ENCODE peak calls at places on chromosomes 6 and 20, in four cellular contexts. C is IMR-90, S is breast epithelium, Q is heart right ventricle. K is an unnamed sample.

GRCh38 chr6:153104220-153104619 is 26.9 kb downstream of the RGS17 start:
- DNase-seq in C (no peak), S (no peak), Q (no peak), K (no peak)

GRCh38 chr6:15493437-15494168 is 169.2 kb downstream of the DTNBP1 start:
- DNase-seq in C (peak), S (no peak), Q (no peak), K (no peak)

GRCh38 chr20:24720957-24721356 is 228.1 kb upstream of the CST7 start:
- DNase-seq in C (no peak), S (no peak), Q (no peak), K (no peak)

GRCh38 chr6:3194535-3195376 is 32.7 kb downstream of the TUBB2B start:
- DNase-seq in C (peak), S (no peak), Q (no peak), K (no peak)

GRCh38 chr6:40347571-40348011 is 239.6 kb downstream of the LRFN2 start:
- DNase-seq in C (no peak), S (no peak), Q (no peak), K (no peak)

GRCh38 chr20:41359541-41360011 is 7.0 kb downstream of the EMILIN3 start:
- DNase-seq in C (no peak), S (no peak), Q (no peak), K (no peak)

GRCh38 chr20:2658414-2659354 is 5.3 kb downstream of the IDH3B start:
- DNase-seq in C (no peak), S (no peak), Q (no peak), K (no peak)

GRCh38 chr6:132749111-132749510 is 8.6 kb downstream of the VNN2 start:
- DNase-seq in C (peak), S (no peak), Q (no peak), K (no peak)

GRCh38 chr6:112482373-112482772 is 135.2 kb downstream of the RFPL4B start:
- DNase-seq in C (no peak), S (no peak), Q (no peak), K (no peak)

GRCh38 chr6:37516076-37516919 is 16.6 kb upstream of the CCDC167 start:
- DNase-seq in C (no peak), S (peak), Q (peak), K (peak)

GRCh38 chr6:29589423-29590048 is 4.6 kb downstream of the OR2H2 start:
- DNase-seq in C (peak), S (no peak), Q (no peak), K (no peak)

GRCh38 chr20:22106308-22106938 is 401.0 kb downstream of the PAX1 start:
- DNase-seq in C (no peak), S (no peak), Q (no peak), K (no peak)

GRCh38 chr20:51871943-51872342 is 69.6 kb upstream of the SALL4 start:
- DNase-seq in C (no peak), S (no peak), Q (no peak), K (peak)

GRCh38 chr20:34689486-34689885 is 12.6 kb upstream of the PIGU start:
- DNase-seq in C (no peak), S (no peak), Q (no peak), K (no peak)

GRCh38 chr6:55825402-55826051 is 49.9 kb downstream of the BMP5 start:
- DNase-seq in C (peak), S (no peak), Q (no peak), K (no peak)

GRCh38 chr6:145875496-145876244 is 61.1 kb upstream of the FBXO30 start:
- DNase-seq in C (no peak), S (no peak), Q (no peak), K (no peak)

GRCh38 chr6:52983159-52983848 is 11.8 kb downstream of the GSTA4 start:
- DNase-seq in C (no peak), S (no peak), Q (no peak), K (no peak)

GRCh38 chr6:31712296-31712695 is 2.9 kb upstream of the LY6G6D start:
- DNase-seq in C (no peak), S (no peak), Q (peak), K (no peak)

GRCh38 chr6:119566546-119567263 is 217.1 kb upstream of the MAN1A1 start:
- DNase-seq in C (no peak), S (no peak), Q (no peak), K (no peak)

GRCh38 chr6:6703720-6704422 is 115.4 kb downstream of the LY86 start:
- DNase-seq in C (no peak), S (no peak), Q (no peak), K (no peak)

GRCh38 chr20:38222231-38222922 is 38.2 kb downstream of the KIAA1755 start:
- DNase-seq in C (peak), S (no peak), Q (peak), K (no peak)

GRCh38 chr6:119614138-119614537 is 264.6 kb upstream of the MAN1A1 start:
- DNase-seq in C (no peak), S (no peak), Q (no peak), K (no peak)

GRCh38 chr6:53032853-53033252 is 32.4 kb upstream of the FBXO9 start:
- DNase-seq in C (peak), S (no peak), Q (no peak), K (no peak)

GRCh38 chr20:2365666-2366065 is 15.0 kb upstream of the TGM6 start:
- DNase-seq in C (no peak), S (no peak), Q (no peak), K (no peak)

DNA sequence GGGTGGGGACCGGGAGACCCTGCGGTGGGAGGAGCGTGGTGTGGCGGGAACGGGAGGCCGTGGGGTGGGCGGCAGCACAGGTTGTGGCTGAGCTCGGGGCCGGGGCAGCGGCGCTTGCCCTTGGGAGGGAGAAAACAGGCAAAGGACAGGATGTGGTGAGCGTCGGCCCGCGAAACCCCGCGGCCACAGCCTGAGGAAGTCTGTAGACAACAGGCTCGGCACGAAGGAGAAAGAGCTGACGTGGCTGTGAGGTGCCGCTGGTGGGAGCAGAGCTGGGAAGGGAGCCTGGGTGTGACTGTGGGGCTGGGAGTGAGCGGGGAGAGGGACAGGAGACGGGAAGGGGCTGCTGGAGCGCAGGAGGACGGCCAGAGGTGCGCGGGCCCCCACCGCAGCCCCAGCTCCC is 202.9 kb downstream of the DLL1 start:
- DNase-seq in C (no peak), S (peak), Q (no peak), K (no peak)
- H3K27ac ChIP-seq in C (no peak), S (no peak), Q (no peak), K (no peak)

DNA sequence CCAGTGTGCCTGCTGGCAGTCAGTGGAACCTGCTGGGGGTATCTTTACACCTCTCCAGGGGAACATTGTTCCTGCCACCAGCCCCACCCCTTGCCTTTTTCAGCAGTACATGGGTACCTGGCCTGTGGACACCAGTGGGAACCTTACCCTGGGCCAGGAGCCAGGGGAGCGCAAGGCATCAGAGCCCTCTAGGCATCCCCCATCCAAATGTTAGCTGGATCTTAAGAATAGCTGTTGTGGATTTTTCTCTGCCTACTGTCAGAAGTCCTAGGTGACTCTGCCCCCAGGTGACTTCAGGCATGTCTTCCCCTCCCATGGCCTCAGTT is 38.8 kb upstream of the ID1 start:
- DNase-seq in C (no peak), S (no peak), Q (no peak), K (no peak)
- H3K27ac ChIP-seq in C (no peak), S (peak), Q (no peak), K (peak)

GRCh38 chr20:4008026-4008413 is 7.3 kb downstream of the RNF24 start:
- DNase-seq in C (no peak), S (no peak), Q (no peak), K (no peak)
- H3K27ac ChIP-seq in C (no peak), S (no peak), Q (no peak), K (no peak)

GRCh38 chr6:159128978-159129377 is 40.2 kb upstream of the FNDC1 start:
- DNase-seq in C (no peak), S (no peak), Q (no peak), K (no peak)

GRCh38 chr6:159132664-159133063 is 36.5 kb upstream of the FNDC1 start:
- DNase-seq in C (no peak), S (no peak), Q (no peak), K (no peak)

GRCh38 chr6:159134701-159135364 is 34.4 kb upstream of the FNDC1 start:
- DNase-seq in C (peak), S (no peak), Q (no peak), K (no peak)

GRCh38 chr6:159130846-159131245 is 38.4 kb upstream of the FNDC1 start:
- DNase-seq in C (no peak), S (no peak), Q (no peak), K (no peak)

DNA sequence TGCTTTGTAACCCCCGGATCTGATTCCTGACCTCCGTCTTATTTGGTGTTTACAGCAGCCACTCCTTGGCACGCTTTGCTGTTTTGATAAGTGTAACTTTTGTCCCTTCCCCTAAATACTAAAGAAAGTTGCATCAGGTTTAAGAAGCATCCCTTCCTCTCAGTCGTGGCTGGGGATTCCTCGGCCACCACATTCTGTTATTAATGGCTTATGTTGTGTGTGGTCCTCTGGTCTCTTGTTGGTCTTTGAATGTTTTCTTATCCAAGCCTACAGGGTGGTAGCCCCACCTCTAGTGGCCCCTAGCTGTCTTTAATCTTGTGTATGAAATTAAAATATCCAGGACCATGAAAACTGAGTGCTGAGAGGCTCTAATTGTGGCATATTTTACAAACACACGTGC is 37.5 kb upstream of the FNDC1 start:
- DNase-seq in C (no peak), S (no peak), Q (no peak), K (no peak)
- H3K27ac ChIP-seq in C (no peak), S (no peak), Q (no peak), K (no peak)

DNA sequence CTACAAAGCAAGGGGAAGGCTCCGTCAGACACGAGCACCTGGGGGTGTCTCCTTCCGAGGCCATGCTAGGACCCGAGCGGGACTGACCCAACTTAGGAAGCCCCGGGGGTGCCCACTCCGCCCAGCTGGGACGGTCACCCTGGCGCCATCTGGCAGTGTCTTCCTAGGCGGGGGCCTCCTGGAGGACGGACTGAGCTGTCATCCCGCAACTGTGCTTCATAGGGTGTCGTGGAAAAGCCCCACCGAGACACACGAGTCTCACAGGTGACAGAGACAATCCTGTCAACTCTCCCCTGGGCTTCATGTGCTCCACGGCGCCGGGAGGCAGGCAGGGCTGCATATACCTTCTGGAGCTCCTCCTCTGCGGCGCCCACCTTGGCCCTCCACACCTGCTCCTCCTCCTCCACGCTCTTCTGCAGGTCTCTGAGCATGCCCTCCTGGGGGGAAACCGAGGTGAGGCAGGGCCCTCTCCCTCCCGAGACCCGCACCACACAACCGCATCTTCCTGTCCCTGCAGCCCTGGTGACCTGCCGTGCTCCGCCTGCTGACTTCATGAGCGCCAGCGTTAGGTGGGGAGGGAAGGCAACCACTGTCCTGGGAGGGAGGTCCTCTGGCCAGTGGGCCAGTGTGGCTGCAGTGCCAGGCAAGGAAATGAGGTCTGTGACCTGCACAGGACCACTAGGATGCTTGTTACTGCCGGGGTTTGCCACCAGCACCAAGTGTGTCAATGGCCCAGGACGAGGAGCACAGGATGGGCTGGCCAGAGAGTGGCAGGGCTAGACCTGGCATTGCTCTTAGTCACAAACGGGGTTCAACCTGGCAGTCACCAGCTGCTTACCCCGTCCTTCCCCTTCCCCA is 50.7 kb downstream of the DSTN start:
- DNase-seq in C (no peak), S (peak), Q (no peak), K (no peak)
- H3K27ac ChIP-seq in C (no peak), S (no peak), Q (no peak), K (no peak)

DNA sequence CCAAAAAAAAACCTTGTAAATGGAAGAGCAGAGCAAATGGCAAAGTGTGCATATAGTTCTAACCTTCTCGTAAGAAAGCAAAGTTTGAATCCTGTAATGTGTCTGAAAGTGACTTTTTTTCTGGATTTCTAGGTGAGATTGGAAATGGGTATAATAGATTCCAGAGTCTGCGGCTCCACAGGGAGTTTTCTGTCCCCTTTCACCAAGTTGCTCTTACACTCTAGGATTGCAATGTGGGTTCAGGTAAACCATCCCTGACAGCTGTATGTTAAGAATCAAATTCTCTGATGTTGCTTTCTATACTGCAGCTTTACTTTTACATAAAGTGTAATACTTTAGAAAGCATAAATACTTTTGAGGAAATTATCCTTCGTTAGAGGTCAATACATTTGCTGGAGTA is 260.1 kb downstream of the PRL start:
- DNase-seq in C (no peak), S (no peak), Q (no peak), K (no peak)
- H3K27ac ChIP-seq in C (no peak), S (no peak), Q (no peak), K (no peak)

GRCh38 chr6:116406678-116407345 is 36.1 kb downstream of the DSE start:
- DNase-seq in C (peak), S (no peak), Q (no peak), K (no peak)

GRCh38 chr6:116405663-116406329 is 35.0 kb downstream of the DSE start:
- DNase-seq in C (peak), S (no peak), Q (no peak), K (no peak)

GRCh38 chr6:116404706-116405105 is 34.0 kb downstream of the DSE start:
- DNase-seq in C (peak), S (no peak), Q (no peak), K (no peak)

GRCh38 chr6:116403205-116403604 is 32.5 kb downstream of the DSE start:
- DNase-seq in C (no peak), S (no peak), Q (no peak), K (no peak)

GRCh38 chr6:116405147-116405546 is 34.4 kb downstream of the DSE start:
- DNase-seq in C (peak), S (no peak), Q (no peak), K (no peak)
- H3K27ac ChIP-seq in C (peak), S (peak), Q (peak), K (no peak)

K was measured in epithelial cell of prostate.